ENCODE peak calls at places on chromosomes 5 and 9, in ten cellular contexts. S is H1, B is GM12878, I is SK-N-SH, Z is H9, L is colonic mucosa, C is DND-41, E is fibroblast of lung, H is PC-3, T is mammary epithelial cell. G is an unnamed sample.

GRCh38 chr5:5221731-5222130 is 81.6 kb downstream of the ADAMTS16 start:
- DNase-seq in S (no peak), B (no peak), I (no peak), Z (no peak), L (no peak), C (no peak), E (peak), H (no peak), T (no peak), G (no peak)

GRCh38 chr9:117218951-117219350 is 195.9 kb downstream of the ASTN2 start:
- DNase-seq in S (no peak), B (no peak), I (no peak), Z (no peak), L (no peak), C (no peak), E (no peak), H (no peak), T (no peak), G (no peak)

GRCh38 chr9:129761293-129761900 is 8.6 kb upstream of the PTGES start:
- DNase-seq in S (no peak), B (no peak), I (no peak), Z (no peak), L (peak), C (no peak), E (peak), H (no peak), T (no peak), G (peak)

GRCh38 chr9:114606597-114607207 is 4.4 kb upstream of the TMEM268 start:
- DNase-seq in S (no peak), B (no peak), I (no peak), Z (no peak), L (no peak), C (no peak), E (peak), H (no peak), T (peak), G (no peak)

GRCh38 chr5:148687427-148687826 is 33.1 kb upstream of the HTR4 start:
- DNase-seq in S (peak), B (no peak), I (no peak), Z (peak), L (peak), C (peak), E (peak), H (peak), T (peak), G (no peak)

GRCh38 chr9:130789747-130790672 is 45.0 kb upstream of the ABL1 start:
- DNase-seq in S (no peak), B (no peak), I (no peak), Z (no peak), L (no peak), C (no peak), E (no peak), H (no peak), T (no peak), G (no peak)

GRCh38 chr9:81318571-81318970 is 370.8 kb downstream of the TLE1 start:
- DNase-seq in S (no peak), B (no peak), I (no peak), Z (no peak), L (no peak), C (no peak), E (peak), H (peak), T (peak), G (no peak)

GRCh38 chr9:91681461-91682305 is 258.1 kb upstream of the NFIL3 start:
- DNase-seq in S (peak), B (no peak), I (peak), Z (peak), L (peak), C (peak), E (peak), H (peak), T (peak), G (peak)

GRCh38 chr9:75667155-75667554 is 223.3 kb upstream of the PCSK5 start:
- DNase-seq in S (no peak), B (no peak), I (no peak), Z (no peak), L (no peak), C (no peak), E (no peak), H (no peak), T (no peak), G (no peak)

GRCh38 chr9:96522371-96522770 is 72.4 kb downstream of the HABP4 start:
- DNase-seq in S (no peak), B (no peak), I (no peak), Z (no peak), L (no peak), C (peak), E (no peak), H (no peak), T (no peak), G (no peak)

GRCh38 chr5:132059696-132060500 is 557 bp upstream of the IL3 start:
- DNase-seq in S (no peak), B (no peak), I (peak), Z (peak), L (no peak), C (peak), E (no peak), H (no peak), T (no peak), G (peak)

GRCh38 chr5:137491121-137491520 is 8.0 kb downstream of the SPOCK1 start:
- DNase-seq in S (no peak), B (no peak), I (no peak), Z (no peak), L (no peak), C (no peak), E (peak), H (peak), T (peak), G (no peak)

GRCh38 chr5:59838067-59838466 is 55.5 kb downstream of the PDE4D start:
- DNase-seq in S (no peak), B (no peak), I (no peak), Z (no peak), L (no peak), C (no peak), E (no peak), H (no peak), T (no peak), G (no peak)

GRCh38 chr5:139636975-139637408 is 11.2 kb upstream of the CXXC5 start:
- DNase-seq in S (no peak), B (peak), I (no peak), Z (no peak), L (no peak), C (no peak), E (peak), H (peak), T (peak), G (no peak)

GRCh38 chr5:122434120-122434519 is 122.1 kb downstream of the SNCAIP start:
- DNase-seq in S (no peak), B (no peak), I (no peak), Z (no peak), L (no peak), C (no peak), E (no peak), H (no peak), T (no peak), G (no peak)

GRCh38 chr9:36873247-36873875 is 160.7 kb downstream of the PAX5 start:
- DNase-seq in S (peak), B (peak), I (peak), Z (peak), L (peak), C (peak), E (peak), H (peak), T (peak), G (peak)

GRCh38 chr9:122331523-122331927 is 39.3 kb upstream of the PTGS1 start:
- DNase-seq in S (no peak), B (no peak), I (no peak), Z (no peak), L (no peak), C (no peak), E (peak), H (no peak), T (no peak), G (no peak)

GRCh38 chr5:33334829-33335228 is 105.9 kb upstream of the TARS1 start:
- DNase-seq in S (no peak), B (no peak), I (no peak), Z (no peak), L (no peak), C (no peak), E (no peak), H (no peak), T (no peak), G (no peak)

GRCh38 chr9:122056484-122056883 is 36.6 kb downstream of the TTLL11 start:
- DNase-seq in S (peak), B (no peak), I (no peak), Z (peak), L (no peak), C (peak), E (peak), H (peak), T (peak), G (no peak)

GRCh38 chr9:104863180-104863883 is 64.6 kb downstream of the ABCA1 start:
- DNase-seq in S (no peak), B (peak), I (peak), Z (peak), L (peak), C (peak), E (peak), H (peak), T (peak), G (no peak)

GRCh38 chr9:121278535-121279169 is 10.7 kb downstream of the GSN start:
- DNase-seq in S (no peak), B (peak), I (peak), Z (peak), L (peak), C (peak), E (peak), H (peak), T (peak), G (peak)

GRCh38 chr5:171207256-171207866 is 101.7 kb upstream of the TLX3 start:
- DNase-seq in S (peak), B (no peak), I (peak), Z (no peak), L (no peak), C (peak), E (peak), H (peak), T (peak), G (no peak)

GRCh38 chr5:1864896-1865440 is 17.8 kb downstream of the IRX4 start:
- DNase-seq in S (no peak), B (no peak), I (no peak), Z (no peak), L (no peak), C (no peak), E (no peak), H (no peak), T (no peak), G (no peak)

GRCh38 chr5:139658501-139658927 is 10.4 kb downstream of the CXXC5 start:
- DNase-seq in S (no peak), B (no peak), I (no peak), Z (no peak), L (no peak), C (no peak), E (peak), H (no peak), T (no peak), G (no peak)

GRCh38 chr9:85041737-85042136 is 372.2 kb downstream of the NTRK2 start:
- DNase-seq in S (no peak), B (no peak), I (no peak), Z (no peak), L (no peak), C (no peak), E (no peak), H (no peak), T (no peak), G (no peak)

GRCh38 chr9:73114958-73115357 is 36.7 kb upstream of the ANXA1 start:
- DNase-seq in S (no peak), B (no peak), I (no peak), Z (no peak), L (no peak), C (no peak), E (peak), H (no peak), T (no peak), G (no peak)

GRCh38 chr5:176844706-176845391 is 34.5 kb downstream of the UNC5A start:
- DNase-seq in S (no peak), B (no peak), I (peak), Z (no peak), L (no peak), C (no peak), E (no peak), H (peak), T (peak), G (peak)

GRCh38 chr5:72210913-72211670 is 103.8 kb downstream of the MAP1B start:
- DNase-seq in S (no peak), B (no peak), I (no peak), Z (no peak), L (peak), C (no peak), E (peak), H (peak), T (peak), G (peak)

GRCh38 chr5:116137544-116138378 is 52.9 kb downstream of the COMMD10 start:
- DNase-seq in S (no peak), B (peak), I (peak), Z (no peak), L (no peak), C (no peak), E (peak), H (peak), T (peak), G (no peak)

GRCh38 chr9:94864183-94864582 is 137.7 kb downstream of the AOPEP start:
- DNase-seq in S (no peak), B (no peak), I (no peak), Z (no peak), L (no peak), C (no peak), E (no peak), H (no peak), T (no peak), G (no peak)

GRCh38 chr9:137085918-137086530 is 761 bp upstream of the MAN1B1 start:
- DNase-seq in S (no peak), B (no peak), I (peak), Z (no peak), L (peak), C (no peak), E (peak), H (peak), T (peak), G (peak)

GRCh38 chr5:53418844-53419243 is 61.6 kb upstream of the FST start:
- DNase-seq in S (no peak), B (no peak), I (no peak), Z (no peak), L (no peak), C (no peak), E (peak), H (peak), T (peak), G (no peak)

GRCh38 chr9:130692365-130692764 is 1.2 kb upstream of the EXOSC2 start:
- DNase-seq in S (peak), B (no peak), I (peak), Z (peak), L (no peak), C (no peak), E (peak), H (no peak), T (no peak), G (peak)

GRCh38 chr9:93652604-93653592 is 76.5 kb downstream of the PHF2 start:
- DNase-seq in S (no peak), B (no peak), I (no peak), Z (no peak), L (no peak), C (no peak), E (no peak), H (no peak), T (no peak), G (peak)

GRCh38 chr9:129005336-129005997 is 22.7 kb downstream of the SH3GLB2 start:
- DNase-seq in S (no peak), B (no peak), I (no peak), Z (no peak), L (no peak), C (no peak), E (no peak), H (no peak), T (no peak), G (peak)

GRCh38 chr5:142770650-142771609 is 753 bp downstream of the ARHGAP26 start:
- DNase-seq in S (peak), B (no peak), I (peak), Z (peak), L (peak), C (peak), E (peak), H (peak), T (peak), G (peak)
- TF ChIP-seq CTCF in S (peak), B (no peak), I (peak), Z (peak), L (no peak), C (peak), E (peak), H (peak), T (peak), G (peak)

GRCh38 chr9:13358128-13358527 is 78.6 kb upstream of the MPDZ start:
- DNase-seq in S (no peak), B (no peak), I (no peak), Z (no peak), L (no peak), C (no peak), E (peak), H (peak), T (peak), G (no peak)

GRCh38 chr9:13361076-13361475 is 81.6 kb upstream of the MPDZ start:
- DNase-seq in S (no peak), B (no peak), I (no peak), Z (no peak), L (no peak), C (no peak), E (no peak), H (no peak), T (no peak), G (no peak)

GRCh38 chr9:13364271-13364670 is 84.8 kb upstream of the MPDZ start:
- DNase-seq in S (no peak), B (no peak), I (no peak), Z (no peak), L (no peak), C (no peak), E (peak), H (no peak), T (no peak), G (no peak)

GRCh38 chr9:13354733-13355132 is 75.2 kb upstream of the MPDZ start:
- DNase-seq in S (no peak), B (no peak), I (no peak), Z (no peak), L (no peak), C (no peak), E (peak), H (peak), T (peak), G (no peak)

DNA sequence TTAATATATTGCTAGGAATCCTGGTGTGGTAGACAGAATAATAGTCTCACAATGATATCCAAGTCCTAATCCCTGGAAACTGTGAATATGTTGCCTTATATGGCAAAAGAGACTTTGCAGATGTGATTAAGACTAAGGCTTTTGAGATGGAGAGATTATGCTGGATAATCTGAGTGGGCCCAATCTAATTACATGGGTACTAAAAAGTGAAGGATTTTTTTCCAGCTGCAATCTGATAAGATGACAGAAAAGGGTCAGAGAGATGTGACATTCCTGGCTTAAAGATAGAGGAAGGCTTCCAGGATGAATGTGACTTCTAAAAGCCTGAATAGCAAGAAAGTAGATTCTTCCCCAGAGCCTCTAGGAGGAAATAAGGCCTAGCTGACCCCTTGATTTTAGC is 80.7 kb upstream of the MPDZ start:
- DNase-seq in S (no peak), B (no peak), I (peak), Z (no peak), L (no peak), C (no peak), E (no peak), H (no peak), T (no peak), G (no peak)
- H3K9ac ChIP-seq in S (no peak), B (no peak), I (no peak), Z (no peak), L (no peak), C (no peak), E (no peak), H (no peak), T (no peak), G (no peak)

GRCh38 chr5:96384353-96384752 is 48.7 kb downstream of the PCSK1 start:
- DNase-seq in S (no peak), B (no peak), I (no peak), Z (no peak), L (no peak), C (no peak), E (peak), H (peak), T (peak), G (no peak)

GRCh38 chr5:96377167-96377566 is 55.9 kb downstream of the PCSK1 start:
- DNase-seq in S (no peak), B (no peak), I (no peak), Z (no peak), L (no peak), C (no peak), E (peak), H (no peak), T (no peak), G (no peak)

GRCh38 chr5:96379862-96380261 is 53.2 kb downstream of the PCSK1 start:
- DNase-seq in S (no peak), B (no peak), I (no peak), Z (no peak), L (no peak), C (no peak), E (no peak), H (no peak), T (no peak), G (no peak)

GRCh38 chr5:96377597-96377996 is 55.5 kb downstream of the PCSK1 start:
- DNase-seq in S (no peak), B (no peak), I (no peak), Z (no peak), L (no peak), C (no peak), E (no peak), H (no peak), T (no peak), G (no peak)

GRCh38 chr5:96381526-96381925 is 51.5 kb downstream of the PCSK1 start:
- DNase-seq in S (no peak), B (no peak), I (peak), Z (no peak), L (peak), C (peak), E (no peak), H (no peak), T (no peak), G (no peak)
- TF ChIP-seq CTCF in S (peak), B (no peak), I (no peak), Z (peak), L (no peak), C (peak), E (no peak), H (no peak), T (no peak), G (no peak)

GRCh38 chr5:95730011-95730700 is 980 bp upstream of the RHOBTB3 start:
- DNase-seq in S (no peak), B (no peak), I (no peak), Z (no peak), L (no peak), C (no peak), E (peak), H (no peak), T (no peak), G (no peak)

GRCh38 chr5:95728494-95729114 is 2.5 kb upstream of the RHOBTB3 start:
- DNase-seq in S (no peak), B (no peak), I (no peak), Z (no peak), L (no peak), C (no peak), E (peak), H (peak), T (peak), G (no peak)

GRCh38 chr5:95727764-95728191 is 3.4 kb upstream of the RHOBTB3 start:
- DNase-seq in S (no peak), B (peak), I (peak), Z (no peak), L (no peak), C (no peak), E (peak), H (peak), T (peak), G (no peak)

GRCh38 chr5:95730730-95731570 is at the start of gene RHOBTB3:
- DNase-seq in S (peak), B (no peak), I (peak), Z (peak), L (peak), C (peak), E (peak), H (peak), T (peak), G (peak)

DNA sequence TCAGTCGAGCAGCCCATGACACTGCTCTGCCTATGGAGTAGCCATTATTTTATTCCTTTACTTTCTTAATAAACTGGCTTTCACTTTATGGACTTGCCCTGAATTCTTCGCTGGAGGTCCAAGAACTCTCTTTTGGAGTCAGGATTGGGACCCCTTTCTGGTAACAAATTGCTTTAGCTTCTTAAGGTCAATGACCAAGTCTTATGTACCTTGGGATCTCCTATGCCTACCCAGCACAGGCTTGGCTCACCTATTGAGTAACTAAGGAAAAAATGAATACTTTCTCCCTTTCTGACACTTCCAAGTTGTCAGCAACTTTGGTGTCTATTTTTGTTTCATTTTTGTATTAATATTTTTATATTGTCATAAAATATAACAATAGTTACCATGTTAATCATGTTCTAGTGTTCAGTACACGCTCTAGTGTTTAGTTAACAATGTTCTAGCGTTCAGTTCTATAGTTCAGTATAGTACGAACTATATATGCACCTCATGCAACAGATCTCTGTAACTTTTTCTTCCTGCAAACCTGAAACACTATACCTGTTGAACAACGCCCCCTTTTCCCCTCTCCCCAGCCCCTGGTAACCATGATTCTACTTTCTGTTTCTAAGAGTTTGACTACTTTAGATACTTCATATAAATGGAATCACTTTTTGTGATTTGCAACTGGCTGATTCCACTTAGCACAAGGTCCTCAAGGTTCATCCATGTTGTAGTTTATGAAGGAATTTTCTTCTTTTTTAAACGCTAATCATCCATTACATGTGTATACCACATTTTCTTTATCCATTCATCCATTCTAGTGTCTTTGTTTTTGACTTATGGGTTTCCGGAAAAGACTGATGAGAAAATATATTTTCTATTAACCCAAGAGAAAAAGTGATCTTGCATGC is 1.8 kb upstream of the RHOBTB3 start:
- DNase-seq in S (no peak), B (no peak), I (no peak), Z (no peak), L (no peak), C (no peak), E (no peak), H (no peak), T (no peak), G (no peak)
- H3K9ac ChIP-seq in S (no peak), B (no peak), I (no peak), Z (no peak), L (no peak), C (no peak), E (no peak), H (no peak), T (no peak), G (no peak)

G was measured in kidney.